ENCODE peak calls at places on chromosomes 6 and 20, in ten cellular contexts. S is occipital lobe, V is left kidney, X is astrocyte of the spinal cord, W is iPS-NIHi11, I is spleen, B is NCI-H2081 treated with DMSO at 0.1 percent for 48 hours, N is right cardiac atrium, O is pancreas, U is hypothalamus. P is an unnamed sample.

GRCh38 chr6:167295495-167296292 is 4.6 kb downstream of the UNC93A start:
- DNase-seq in S (no peak), V (no peak), X (no peak), W (no peak), I (peak; percentile 70), B (no peak), N (no peak), O (no peak), U (no peak), P (no peak)

GRCh38 chr6:155171747-155172191 is 92.0 kb upstream of the CLDN20 start:
- DNase-seq in S (no peak), V (peak; percentile 41), X (peak; percentile 81), W (no peak), I (no peak), B (peak; percentile 17), N (no peak), O (no peak), U (peak; percentile 50), P (peak; percentile 55)

GRCh38 chr6:69719602-69720193 is 77.1 kb downstream of the LMBRD1 start:
- DNase-seq in S (no peak), V (peak; percentile 38), X (peak; percentile 42), W (peak; percentile 17), I (no peak), B (no peak), N (no peak), O (no peak), U (no peak), P (peak; percentile 51)

GRCh38 chr6:19231878-19232519 is 605.2 kb upstream of the ID4 start:
- DNase-seq in S (peak; percentile 2), V (no peak), X (no peak), W (no peak), I (no peak), B (no peak), N (no peak), O (no peak), U (peak; percentile 69), P (no peak)

GRCh38 chr6:134416501-134417154 is 98.7 kb upstream of the SGK1 start:
- DNase-seq in S (no peak), V (no peak), X (peak; percentile 47), W (no peak), I (no peak), B (no peak), N (no peak), O (no peak), U (no peak), P (no peak)

GRCh38 chr20:61815678-61816077 is 250.0 kb downstream of the TAF4 start:
- DNase-seq in S (no peak), V (no peak), X (no peak), W (no peak), I (peak; percentile 43), B (no peak), N (no peak), O (no peak), U (no peak), P (no peak)

GRCh38 chr20:54624701-54625472 is 149.5 kb downstream of the DOK5 start:
- DNase-seq in S (peak; percentile 33), V (peak; percentile 46), X (peak; percentile 18), W (no peak), I (no peak), B (no peak), N (no peak), O (no peak), U (peak; percentile 82), P (no peak)

GRCh38 chr6:70166088-70166958 is 136.6 kb downstream of the COL9A1 start:
- DNase-seq in S (peak; percentile 44), V (peak; percentile 75), X (peak; percentile 32), W (peak; percentile 64), I (peak; percentile 78), B (no peak), N (peak; percentile 60), O (peak; percentile 86), U (peak; percentile 50), P (peak; percentile 83)

GRCh38 chr6:56079761-56080540 is 167.4 kb downstream of the COL21A1 start:
- DNase-seq in S (no peak), V (no peak), X (peak; percentile 73), W (no peak), I (no peak), B (no peak), N (no peak), O (no peak), U (no peak), P (no peak)

GRCh38 chr20:36607586-36608387 is 2.2 kb downstream of the RAB5IF start:
- DNase-seq in S (no peak), V (no peak), X (no peak), W (no peak), I (no peak), B (no peak), N (no peak), O (no peak), U (no peak), P (no peak)

GRCh38 chr6:17987576-17988421 is at the start of gene KIF13A:
- DNase-seq in S (peak; percentile 71), V (peak; percentile 87), X (peak; percentile 67), W (peak; percentile 91), I (peak; percentile 93), B (no peak), N (peak; percentile 91), O (peak; percentile 85), U (peak; percentile 82), P (peak; percentile 88)

GRCh38 chr20:32485126-32485769 is 99.9 kb downstream of the NOL4L start:
- DNase-seq in S (peak; percentile 63), V (peak; percentile 93), X (peak; percentile 88), W (peak; percentile 52), I (peak; percentile 90), B (peak; percentile 68), N (peak; percentile 82), O (no peak), U (peak; percentile 88), P (peak; percentile 90)

GRCh38 chr6:10722570-10722819 is 375 bp upstream of the TMEM14C start:
- DNase-seq in S (no peak), V (no peak), X (no peak), W (no peak), I (no peak), B (peak; percentile 18), N (no peak), O (no peak), U (no peak), P (no peak)

GRCh38 chr20:8242066-8242465 is 110.0 kb downstream of the PLCB1 start:
- DNase-seq in S (no peak), V (no peak), X (no peak), W (no peak), I (no peak), B (no peak), N (no peak), O (no peak), U (no peak), P (no peak)

GRCh38 chr6:90238663-90239542 is 57.7 kb downstream of the BACH2 start:
- DNase-seq in S (no peak), V (peak; percentile 76), X (no peak), W (no peak), I (no peak), B (no peak), N (no peak), O (no peak), U (no peak), P (no peak)

P was measured in OCI-M1.